ENCODE peak calls at places on chromosome 20, in seven cellular contexts. Y is ovary, G is breast epithelium, F is lower leg skin, R is NB4, T is stomach, L is uterus. K is an unnamed sample.

GRCh38 chr20:708956-709355 is 33.4 kb upstream of the SCRT2 start:
- DNase-seq in L (no peak), F (no peak), Y (no peak), G (no peak), R (no peak), T (no peak), K (no peak)

GRCh38 chr20:37534401-37535157 is 6.9 kb upstream of the BLCAP start:
- DNase-seq in G (no peak), R (peak), F (peak), T (peak), L (peak), Y (peak), K (peak)

GRCh38 chr20:37581246-37581645 is 53.6 kb upstream of the BLCAP start:
- DNase-seq in L (no peak), Y (no peak), T (no peak), R (no peak), F (no peak), G (no peak), K (no peak)

GRCh38 chr20:56631990-56632327 is 2.9 kb downstream of the TFAP2C start:
- DNase-seq in T (no peak), F (no peak), L (no peak), Y (no peak), R (no peak), G (no peak), K (no peak)

GRCh38 chr20:13517801-13518200 is 120.9 kb downstream of the TASP1 start:
- DNase-seq in Y (no peak), G (no peak), T (no peak), F (no peak), R (no peak), L (no peak), K (no peak)

GRCh38 chr20:35387334-35387733 is 24.4 kb downstream of the UQCC1 start:
- DNase-seq in F (no peak), G (no peak), L (no peak), T (no peak), R (no peak), Y (no peak), K (no peak)

GRCh38 chr20:37526238-37526838 is 1.3 kb downstream of the BLCAP start:
- DNase-seq in G (no peak), Y (no peak), F (peak), L (no peak), R (peak), T (no peak), K (peak)

GRCh38 chr20:37516697-37517370 is 4.2 kb upstream of the NNAT start:
- DNase-seq in F (no peak), G (no peak), T (peak), L (no peak), R (no peak), Y (no peak), K (no peak)

GRCh38 chr20:62409935-62410741 is 3.1 kb upstream of the CABLES2 start:
- DNase-seq in T (peak), R (peak), L (peak), G (peak), F (no peak), Y (peak), K (peak)

GRCh38 chr20:47851774-47852173 is 66.5 kb upstream of the SULF2 start:
- DNase-seq in T (no peak), Y (no peak), F (no peak), R (no peak), L (no peak), G (no peak), K (no peak)

GRCh38 chr20:41862476-41862875 is 244.3 kb upstream of the CHD6 start:
- DNase-seq in F (no peak), G (no peak), L (no peak), R (no peak), Y (no peak), T (no peak), K (no peak)

GRCh38 chr20:28562510-28562898 is 2695.0 kb upstream of the DEFB115 start:
- DNase-seq in G (no peak), L (no peak), T (no peak), R (no peak), F (no peak), Y (no peak), K (no peak)

GRCh38 chr20:43138061-43138860 is 51.4 kb downstream of the PTPRT start:
- DNase-seq in R (no peak), L (no peak), G (no peak), T (no peak), Y (no peak), F (no peak), K (no peak)

GRCh38 chr20:12847862-12848261 is 160.9 kb upstream of the SPTLC3 start:
- DNase-seq in R (peak), G (no peak), L (no peak), Y (no peak), F (no peak), T (no peak), K (no peak)

GRCh38 chr20:59316911-59317310 is 16.5 kb downstream of the EDN3 start:
- DNase-seq in G (no peak), R (no peak), T (no peak), Y (no peak), L (no peak), F (no peak), K (no peak)
- TF ChIP-seq POLR2A in G (no peak), R (no peak), T (no peak), Y (no peak), L (no peak), F (no peak), K (no peak)

DNA sequence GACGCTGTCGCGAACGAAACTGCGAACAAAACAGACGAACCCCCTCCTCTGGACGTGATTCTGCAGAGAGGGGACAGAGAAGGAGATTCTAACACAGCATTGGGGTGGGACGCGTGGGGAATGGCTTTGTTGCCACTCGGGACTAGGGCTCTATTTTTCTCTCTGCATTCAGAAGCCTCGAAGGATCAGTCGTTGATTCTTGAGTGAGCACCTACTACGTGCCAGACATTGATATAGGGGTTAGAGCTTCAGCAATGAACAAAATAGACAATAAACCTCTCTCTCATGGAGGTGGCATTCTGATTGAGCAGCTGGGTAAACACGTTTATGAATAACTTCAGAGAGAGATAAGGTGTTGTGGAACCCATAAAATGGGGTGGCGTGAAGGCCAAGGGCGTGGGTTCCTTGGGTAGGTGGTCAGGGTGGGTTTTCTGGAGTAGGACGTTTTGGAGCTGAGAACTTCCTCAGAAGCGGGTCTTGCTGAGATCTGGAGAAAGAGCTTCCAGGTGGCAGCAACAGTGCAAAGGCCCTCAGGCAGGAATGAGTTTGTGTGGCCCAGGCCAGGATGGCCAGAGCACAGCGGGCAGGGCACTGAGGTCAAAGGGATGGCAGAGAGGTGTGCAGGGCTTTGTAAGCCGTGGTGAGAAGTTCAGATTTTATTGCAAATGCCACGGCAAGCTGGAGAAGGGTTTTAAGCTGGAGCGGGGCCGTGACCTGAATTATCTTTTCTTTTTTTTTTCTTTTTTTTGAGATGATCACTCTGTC is 882 bp downstream of the SLC2A10 start:
- DNase-seq in G (no peak), L (no peak), R (no peak), Y (no peak), F (no peak), T (no peak), K (no peak)
- TF ChIP-seq POLR2A in G (no peak), L (no peak), R (no peak), Y (no peak), F (no peak), T (no peak), K (no peak)

DNA sequence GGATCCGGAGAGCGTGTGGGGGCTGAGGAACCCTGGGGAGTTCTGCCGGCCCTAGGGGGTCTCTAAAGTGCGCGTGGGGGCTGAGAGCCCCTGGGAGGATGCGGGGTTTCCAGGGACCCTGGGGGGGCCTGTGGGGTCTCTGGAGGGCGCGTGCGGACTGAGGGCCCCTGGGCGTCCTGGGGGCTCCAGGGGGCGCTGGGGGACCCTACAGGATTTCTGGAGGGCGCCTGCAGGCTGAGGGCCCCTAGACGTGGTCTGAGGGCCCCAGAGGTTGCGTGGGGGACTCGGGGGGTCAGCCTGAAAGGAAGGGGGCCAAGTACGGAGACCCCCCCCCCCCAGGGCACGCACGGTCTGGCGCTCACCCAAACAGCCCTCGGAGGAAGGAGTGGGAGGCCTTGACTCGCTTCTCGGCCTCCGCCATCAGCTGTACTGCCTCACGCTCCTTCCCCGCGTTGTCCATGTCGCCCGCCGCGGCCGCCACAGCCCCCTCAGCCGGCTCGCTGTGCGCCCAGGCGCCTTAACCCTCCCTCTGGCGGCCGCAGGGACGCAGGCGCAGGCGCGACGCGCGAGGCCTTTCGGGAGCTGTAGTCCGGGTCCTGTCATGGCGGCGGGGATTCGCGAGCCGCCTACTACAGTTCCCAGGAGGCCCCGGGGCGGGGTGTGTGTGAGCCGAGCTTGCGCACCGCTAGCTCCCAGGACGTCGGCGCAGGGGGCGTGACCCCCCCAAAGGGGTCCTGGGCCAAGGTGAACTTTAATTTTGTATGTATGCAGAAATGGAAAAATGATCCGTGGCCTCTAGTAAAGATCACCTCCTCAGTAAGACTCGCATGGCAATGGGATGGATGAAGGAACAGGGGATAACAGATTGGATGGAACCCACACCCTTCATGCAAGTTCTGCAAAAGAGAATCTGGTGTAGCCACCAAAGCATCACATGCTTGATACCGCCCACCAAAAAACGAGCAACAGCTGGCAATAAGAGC is at the start of gene NAPB:
- DNase-seq in L (peak), R (peak), G (peak), Y (peak), F (peak), T (peak), K (peak)
- TF ChIP-seq POLR2A in L (peak), R (peak), G (peak), Y (peak), F (no peak), T (peak), K (peak)

DNA sequence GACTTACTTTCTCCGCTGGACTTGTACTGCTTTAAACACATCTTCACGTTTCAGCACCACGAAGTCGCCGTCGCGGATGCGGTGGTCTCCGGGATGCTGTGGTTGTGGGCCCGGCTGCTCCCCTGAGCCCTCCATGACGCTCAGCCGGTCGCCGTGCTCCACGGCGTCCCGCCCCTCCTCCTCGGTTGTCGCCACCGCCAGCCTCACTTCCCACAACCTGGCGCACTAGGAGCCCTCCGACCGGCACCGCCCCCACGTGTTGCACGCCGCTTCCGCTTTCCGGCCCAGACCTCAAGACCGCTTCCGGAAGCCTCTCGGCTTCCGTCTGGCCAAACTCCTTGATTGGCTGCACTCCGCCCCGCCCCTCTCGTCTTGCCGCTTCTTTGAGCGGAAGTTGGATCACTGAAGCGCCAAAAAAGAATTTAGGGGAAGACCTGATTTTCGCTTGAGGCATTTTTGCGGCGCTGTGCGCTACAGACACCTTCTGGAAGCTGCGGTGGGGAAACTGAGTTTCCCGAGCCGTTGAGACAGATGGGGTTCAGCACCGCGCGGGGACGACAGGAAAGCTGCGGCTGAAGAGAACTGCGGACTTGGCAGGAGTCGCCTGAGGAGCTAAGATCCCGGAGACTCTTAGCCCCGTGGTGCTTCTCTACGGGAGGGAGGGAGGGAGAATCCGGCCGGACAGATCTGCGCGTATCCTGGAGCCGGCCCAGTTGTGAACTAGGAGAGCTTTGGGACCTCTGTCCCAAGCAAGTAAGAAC is at the start of the genes MCM8 and TRMT6:
- DNase-seq in R (peak), L (peak), Y (peak), T (peak), F (peak), G (peak), K (peak)
- TF ChIP-seq POLR2A in R (peak), L (no peak), Y (no peak), T (no peak), F (no peak), G (no peak), K (peak)

GRCh38 chr20:10433014-10433622 is 904 bp downstream of the MKKS start:
- DNase-seq in T (no peak), G (no peak), L (no peak), Y (peak), F (no peak), R (no peak), K (no peak)

GRCh38 chr20:10434832-10435812 is at the start of gene SLX4IP:
- DNase-seq in T (peak), L (peak), F (peak), R (peak), Y (peak), G (peak), K (peak)

GRCh38 chr20:10432079-10432478 is 1.9 kb downstream of the MKKS start:
- DNase-seq in L (no peak), T (no peak), G (no peak), F (no peak), Y (no peak), R (no peak), K (no peak)

GRCh38 chr20:10434467-10434831 is 427 bp upstream of the MKKS start:
- DNase-seq in T (peak), G (peak), L (peak), R (peak), Y (peak), F (peak), K (peak)

DNA sequence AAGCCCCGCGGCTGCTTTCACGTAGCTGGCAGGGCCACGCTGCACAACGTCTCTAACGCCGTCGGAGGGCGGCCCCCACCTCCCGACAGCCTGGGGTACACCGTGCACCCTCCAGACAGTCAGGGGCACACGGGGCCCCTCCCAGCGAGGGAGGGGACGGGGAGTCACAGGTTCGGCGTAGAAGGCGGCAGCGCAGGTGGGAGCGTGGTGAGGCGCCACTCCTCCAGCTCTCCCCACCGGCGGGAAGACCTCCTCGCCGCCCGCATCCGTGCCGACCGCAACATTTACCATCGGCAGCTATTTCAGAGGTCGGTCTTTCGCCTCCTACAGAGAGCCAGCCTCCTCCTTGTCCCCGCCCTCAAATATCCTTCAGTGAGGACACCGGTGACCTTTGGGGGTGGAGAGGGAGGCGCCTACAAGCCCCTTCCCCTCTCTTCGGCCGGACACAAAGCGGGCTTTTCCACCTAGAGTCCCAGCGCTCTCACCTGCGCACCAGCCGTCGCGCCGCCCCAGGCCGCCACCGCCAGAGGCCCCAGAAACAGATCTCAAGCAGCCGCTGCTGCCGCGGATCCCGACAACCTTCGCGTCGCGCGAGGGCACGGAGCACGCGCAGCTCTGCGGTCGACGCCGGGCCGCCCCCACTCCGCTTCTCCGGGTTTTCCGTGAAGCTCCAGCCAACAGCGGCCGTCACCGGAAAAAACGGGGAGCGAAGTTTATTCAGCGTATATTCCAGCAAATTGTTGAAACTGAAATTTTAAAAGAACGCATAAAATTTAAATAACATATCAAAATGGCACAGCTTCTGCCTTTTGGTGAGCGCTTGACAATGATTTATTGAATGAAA is at the start of gene MKKS:
- DNase-seq in Y (peak), T (peak), G (peak), L (peak), F (peak), R (peak), K (peak)
- TF ChIP-seq POLR2A in Y (peak), T (no peak), G (no peak), L (peak), F (no peak), R (peak), K (no peak)

GRCh38 chr20:31951530-31952453 is at the start of gene PDRG1:
- DNase-seq in F (peak), Y (peak), T (peak), L (peak), G (peak), R (peak), K (peak)
- TF ChIP-seq POLR2A in F (peak), Y (peak), T (no peak), L (peak), G (no peak), R (peak), K (peak)

GRCh38 chr20:33234050-33234449 is 1.7 kb upstream of the BPIFA1 start:
- DNase-seq in L (no peak), Y (no peak), F (no peak), G (no peak), T (no peak), R (no peak), K (no peak)
- TF ChIP-seq POLR2A in L (no peak), Y (no peak), F (no peak), G (no peak), T (no peak), R (no peak), K (no peak)

DNA sequence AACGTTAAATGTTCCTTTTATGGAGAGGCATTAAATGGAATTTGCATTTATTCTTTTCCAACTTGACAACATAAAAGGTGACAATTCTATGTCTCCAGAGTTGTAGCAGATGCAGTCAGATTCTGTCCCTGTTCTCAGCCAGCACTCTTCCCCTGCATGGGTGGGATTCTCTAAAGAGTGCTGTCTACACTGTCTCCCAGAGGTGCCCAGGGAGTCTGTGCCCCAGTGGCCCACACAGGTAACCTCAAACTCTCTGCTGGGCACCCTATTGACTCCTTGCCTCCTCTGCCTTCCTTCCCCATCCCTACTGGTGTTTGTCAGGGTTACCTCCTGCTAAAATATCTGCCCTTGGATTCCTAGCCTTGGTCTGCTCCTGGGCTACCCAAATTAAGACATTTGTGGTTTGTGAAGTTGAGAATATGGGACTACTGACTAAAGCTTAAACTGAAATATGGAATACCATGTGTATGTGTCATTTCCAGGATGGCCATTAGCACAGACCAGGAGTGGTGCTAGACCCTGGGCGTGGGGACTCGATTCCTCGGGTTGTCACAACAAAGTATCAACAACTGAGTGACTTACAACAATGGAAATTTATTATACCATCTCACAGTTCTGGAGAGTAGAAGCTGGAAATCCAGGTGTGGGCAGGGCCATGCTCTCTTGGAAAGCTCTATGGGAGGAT is 284.8 kb downstream of the CDH26 start:
- DNase-seq in L (no peak), F (no peak), R (no peak), G (no peak), Y (no peak), T (no peak), K (no peak)
- TF ChIP-seq POLR2A in L (no peak), F (no peak), R (no peak), G (no peak), Y (no peak), T (no peak), K (no peak)